ENCODE peak calls at places on chromosomes 5 and 9, in ten cellular contexts. One of them, this sample, is unnamed.
A peak's percentile ranks its signal among the peaks of the same experiment; 100 is the strongest.

GRCh38 chr5:178330791-178331404 is 98.3 kb upstream of the PHYKPL start:
- DNase-seq in fibroblast of villous mesenchyme: no peak
- DNase-seq in sigmoid colon: no peak
- DNase-seq in brain microvascular endothelial cell: no peak
- DNase-seq in left lung: no peak
- DNase-seq in GM12865: no peak
- DNase-seq in choroid plexus epithelial cell: no peak
- DNase-seq in transverse colon: no peak
- DNase-seq in epithelial cell of esophagus: no peak
- DNase-seq in Peyer's patch: no peak
- DNase-seq in this sample: no peak

GRCh38 chr5:158978061-158978745 is 121.5 kb downstream of the EBF1 start:
- DNase-seq in fibroblast of villous mesenchyme: no peak
- DNase-seq in Peyer's patch: no peak
- DNase-seq in left lung: no peak
- DNase-seq in GM12865: no peak
- DNase-seq in sigmoid colon: no peak
- DNase-seq in epithelial cell of esophagus: no peak
- DNase-seq in choroid plexus epithelial cell: peak; percentile 66
- DNase-seq in brain microvascular endothelial cell: peak; percentile 20
- DNase-seq in transverse colon: no peak
- DNase-seq in this sample: no peak

GRCh38 chr9:116656977-116657376 is 30.1 kb upstream of the TRIM32 start:
- DNase-seq in epithelial cell of esophagus: no peak
- DNase-seq in sigmoid colon: no peak
- DNase-seq in Peyer's patch: no peak
- DNase-seq in fibroblast of villous mesenchyme: no peak
- DNase-seq in left lung: no peak
- DNase-seq in brain microvascular endothelial cell: no peak
- DNase-seq in transverse colon: no peak
- DNase-seq in GM12865: no peak
- DNase-seq in choroid plexus epithelial cell: no peak
- DNase-seq in this sample: no peak

GRCh38 chr9:27865031-27865438 is 291.8 kb upstream of the C9orf72 start:
- DNase-seq in transverse colon: no peak
- DNase-seq in epithelial cell of esophagus: peak; percentile 64
- DNase-seq in choroid plexus epithelial cell: peak; percentile 49
- DNase-seq in GM12865: no peak
- DNase-seq in Peyer's patch: no peak
- DNase-seq in left lung: peak; percentile 38
- DNase-seq in sigmoid colon: no peak
- DNase-seq in brain microvascular endothelial cell: peak; percentile 41
- DNase-seq in fibroblast of villous mesenchyme: no peak
- DNase-seq in this sample: no peak

GRCh38 chr9:126833710-126834345 is 26.6 kb upstream of the ZBTB34 start:
- DNase-seq in GM12865: peak; percentile 38
- DNase-seq in choroid plexus epithelial cell: no peak
- DNase-seq in transverse colon: no peak
- DNase-seq in sigmoid colon: no peak
- DNase-seq in brain microvascular endothelial cell: no peak
- DNase-seq in epithelial cell of esophagus: no peak
- DNase-seq in Peyer's patch: no peak
- DNase-seq in fibroblast of villous mesenchyme: no peak
- DNase-seq in left lung: no peak
- DNase-seq in this sample: no peak

GRCh38 chr9:97703437-97704326 is 6.5 kb upstream of the XPA start:
- DNase-seq in Peyer's patch: no peak
- DNase-seq in choroid plexus epithelial cell: peak; percentile 86
- DNase-seq in GM12865: peak; percentile 61
- DNase-seq in brain microvascular endothelial cell: peak; percentile 84
- DNase-seq in left lung: no peak
- DNase-seq in fibroblast of villous mesenchyme: peak; percentile 69
- DNase-seq in epithelial cell of esophagus: peak; percentile 91
- DNase-seq in transverse colon: no peak
- DNase-seq in sigmoid colon: no peak
- DNase-seq in this sample: peak; percentile 45

GRCh38 chr9:89022902-89023301 is 31.6 kb downstream of the S1PR3 start:
- DNase-seq in left lung: peak; percentile 84
- DNase-seq in epithelial cell of esophagus: no peak
- DNase-seq in sigmoid colon: no peak
- DNase-seq in brain microvascular endothelial cell: peak; percentile 84
- DNase-seq in fibroblast of villous mesenchyme: peak; percentile 85
- DNase-seq in choroid plexus epithelial cell: peak; percentile 87
- DNase-seq in Peyer's patch: no peak
- DNase-seq in GM12865: no peak
- DNase-seq in transverse colon: no peak
- DNase-seq in this sample: no peak

GRCh38 chr5:173010547-173011464 is 27.2 kb downstream of the ATP6V0E1 start:
- DNase-seq in Peyer's patch: no peak
- DNase-seq in epithelial cell of esophagus: no peak
- DNase-seq in GM12865: peak; percentile 11
- DNase-seq in left lung: peak; percentile 80
- DNase-seq in brain microvascular endothelial cell: no peak
- DNase-seq in choroid plexus epithelial cell: peak; percentile 38
- DNase-seq in fibroblast of villous mesenchyme: peak; percentile 66
- DNase-seq in transverse colon: peak; percentile 56
- DNase-seq in sigmoid colon: peak; percentile 76
- DNase-seq in this sample: no peak

GRCh38 chr9:92763721-92764380 is 782 bp downstream of the BICD2 start:
- DNase-seq in fibroblast of villous mesenchyme: no peak
- DNase-seq in GM12865: peak; percentile 57
- DNase-seq in Peyer's patch: peak; percentile 52
- DNase-seq in transverse colon: peak; percentile 42
- DNase-seq in brain microvascular endothelial cell: no peak
- DNase-seq in choroid plexus epithelial cell: no peak
- DNase-seq in epithelial cell of esophagus: no peak
- DNase-seq in left lung: peak; percentile 58
- DNase-seq in sigmoid colon: peak; percentile 75
- DNase-seq in this sample: no peak

GRCh38 chr9:37433754-37434435 is 11.4 kb downstream of the GRHPR start:
- DNase-seq in Peyer's patch: no peak
- DNase-seq in sigmoid colon: peak; percentile 45
- DNase-seq in GM12865: no peak
- DNase-seq in left lung: no peak
- DNase-seq in fibroblast of villous mesenchyme: no peak
- DNase-seq in choroid plexus epithelial cell: no peak
- DNase-seq in transverse colon: no peak
- DNase-seq in epithelial cell of esophagus: no peak
- DNase-seq in brain microvascular endothelial cell: no peak
- DNase-seq in this sample: no peak

GRCh38 chr9:37429441-37430285 is 7.2 kb downstream of the GRHPR start:
- DNase-seq in sigmoid colon: peak; percentile 57
- DNase-seq in GM12865: no peak
- DNase-seq in transverse colon: no peak
- DNase-seq in Peyer's patch: no peak
- DNase-seq in left lung: no peak
- DNase-seq in brain microvascular endothelial cell: no peak
- DNase-seq in choroid plexus epithelial cell: no peak
- DNase-seq in epithelial cell of esophagus: no peak
- DNase-seq in fibroblast of villous mesenchyme: no peak
- DNase-seq in this sample: no peak

GRCh38 chr9:37432020-37432419 is 9.5 kb downstream of the GRHPR start:
- DNase-seq in transverse colon: no peak
- DNase-seq in GM12865: no peak
- DNase-seq in left lung: no peak
- DNase-seq in choroid plexus epithelial cell: no peak
- DNase-seq in epithelial cell of esophagus: no peak
- DNase-seq in fibroblast of villous mesenchyme: no peak
- DNase-seq in Peyer's patch: no peak
- DNase-seq in brain microvascular endothelial cell: no peak
- DNase-seq in sigmoid colon: peak; percentile 38
- DNase-seq in this sample: no peak

GRCh38 chr9:37428345-37428744 is 5.8 kb downstream of the GRHPR start:
- DNase-seq in GM12865: no peak
- DNase-seq in fibroblast of villous mesenchyme: no peak
- DNase-seq in sigmoid colon: peak; percentile 53
- DNase-seq in left lung: no peak
- DNase-seq in choroid plexus epithelial cell: no peak
- DNase-seq in transverse colon: no peak
- DNase-seq in epithelial cell of esophagus: no peak
- DNase-seq in brain microvascular endothelial cell: no peak
- DNase-seq in Peyer's patch: no peak
- DNase-seq in this sample: no peak

GRCh38 chr9:37430841-37431597 is 8.5 kb downstream of the GRHPR start:
- DNase-seq in brain microvascular endothelial cell: no peak
- DNase-seq in epithelial cell of esophagus: no peak
- DNase-seq in transverse colon: no peak
- DNase-seq in left lung: no peak
- DNase-seq in Peyer's patch: no peak
- DNase-seq in choroid plexus epithelial cell: peak; percentile 34
- DNase-seq in fibroblast of villous mesenchyme: no peak
- DNase-seq in sigmoid colon: peak; percentile 66
- DNase-seq in GM12865: no peak
- DNase-seq in this sample: no peak
- TF ChIP-seq CTCF in brain microvascular endothelial cell: peak; percentile 44
- TF ChIP-seq CTCF in epithelial cell of esophagus: peak; percentile 18
- TF ChIP-seq CTCF in transverse colon: no peak
- TF ChIP-seq CTCF in left lung: no peak
- TF ChIP-seq CTCF in Peyer's patch: peak; percentile 32
- TF ChIP-seq CTCF in choroid plexus epithelial cell: peak; percentile 34
- TF ChIP-seq CTCF in fibroblast of villous mesenchyme: peak; percentile 20
- TF ChIP-seq CTCF in sigmoid colon: no peak
- TF ChIP-seq CTCF in GM12865: no peak
- TF ChIP-seq CTCF in this sample: no peak

DNA sequence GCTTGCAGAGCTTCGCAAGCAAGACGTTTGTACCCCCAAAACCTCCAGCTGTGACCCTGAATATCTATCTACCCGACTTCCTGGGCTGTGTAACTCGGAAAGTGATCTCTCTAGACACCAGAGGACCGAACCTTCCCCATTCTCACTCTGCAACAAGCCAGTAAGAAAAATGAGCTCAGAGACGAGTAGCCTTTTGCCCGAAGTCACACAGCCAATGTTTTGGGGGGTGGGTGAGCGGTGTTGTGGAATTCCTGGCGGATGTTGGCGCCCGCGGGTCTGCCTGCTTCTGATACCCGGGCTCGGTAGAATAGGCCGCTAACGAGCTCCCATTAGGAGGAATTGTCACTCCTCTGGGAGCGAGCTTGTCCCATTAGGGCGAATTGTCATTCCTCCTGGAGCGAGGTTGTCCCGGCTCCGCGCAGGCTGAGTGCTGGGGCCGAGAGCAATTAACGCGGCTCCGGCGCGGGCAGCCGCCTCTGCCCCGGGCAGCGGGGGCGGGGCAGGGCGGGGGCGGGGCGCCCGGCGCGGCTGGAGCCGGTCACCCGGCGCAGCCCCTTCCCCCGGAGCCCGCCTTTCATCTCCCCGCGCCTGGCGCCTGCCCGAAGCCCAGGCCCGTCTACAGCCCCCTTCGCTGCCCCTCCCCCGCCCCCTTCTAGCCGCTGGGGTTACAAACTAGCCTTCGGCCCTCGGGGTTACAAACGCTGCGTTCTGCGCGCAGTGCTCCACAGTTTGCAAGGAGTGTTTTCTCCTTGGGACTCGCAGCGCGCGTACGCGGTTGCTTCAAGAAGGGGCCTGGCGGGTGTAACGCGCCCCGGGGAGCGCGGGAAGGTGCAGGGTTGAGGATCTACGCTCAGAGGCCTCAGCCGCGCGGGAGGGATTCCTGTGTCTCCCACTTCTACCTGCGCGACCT is 3.5 kb upstream of the MSX2 start:
- DNase-seq in Peyer's patch: no peak
- DNase-seq in brain microvascular endothelial cell: no peak
- DNase-seq in transverse colon: no peak
- DNase-seq in choroid plexus epithelial cell: no peak
- DNase-seq in sigmoid colon: peak; percentile 34
- DNase-seq in fibroblast of villous mesenchyme: no peak
- DNase-seq in epithelial cell of esophagus: no peak
- DNase-seq in left lung: no peak
- DNase-seq in GM12865: no peak
- DNase-seq in this sample: no peak
- H3K4me3 ChIP-seq in Peyer's patch: no peak overlapping the region
- H3K4me3 ChIP-seq in brain microvascular endothelial cell: no peak overlapping the region
- H3K4me3 ChIP-seq in transverse colon: no peak overlapping the region
- H3K4me3 ChIP-seq in choroid plexus epithelial cell: no peak overlapping the region
- H3K4me3 ChIP-seq in sigmoid colon: peak overlapping the region; percentile 16
- H3K4me3 ChIP-seq in fibroblast of villous mesenchyme: peak overlapping the region; percentile 45
- H3K4me3 ChIP-seq in epithelial cell of esophagus: no peak overlapping the region
- H3K4me3 ChIP-seq in left lung: no peak overlapping the region
- H3K4me3 ChIP-seq in GM12865: no peak overlapping the region
- H3K4me3 ChIP-seq in this sample: no peak overlapping the region

DNA sequence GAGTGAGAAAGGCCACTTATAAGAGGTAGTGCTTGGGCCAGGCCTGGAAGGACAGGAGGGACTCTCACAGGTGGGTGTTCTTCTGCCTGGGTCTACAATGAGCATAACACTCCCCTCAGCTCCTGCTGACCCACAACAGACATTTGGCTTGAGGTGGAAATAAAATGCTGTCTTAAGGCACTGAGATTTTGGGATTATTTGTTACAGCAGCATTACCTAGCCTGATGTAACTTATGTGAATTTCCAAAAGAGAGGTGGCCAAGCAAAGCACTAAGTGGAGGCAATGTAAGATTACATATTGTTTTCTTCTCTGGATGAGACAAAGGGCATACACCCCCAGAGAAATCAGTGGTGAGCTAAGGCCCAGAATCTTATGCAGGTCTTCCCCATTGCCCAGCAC is 221.5 kb downstream of the PAX5 start:
- DNase-seq in Peyer's patch: no peak
- DNase-seq in sigmoid colon: peak; percentile 20
- DNase-seq in epithelial cell of esophagus: no peak
- DNase-seq in left lung: no peak
- DNase-seq in GM12865: no peak
- DNase-seq in fibroblast of villous mesenchyme: no peak
- DNase-seq in choroid plexus epithelial cell: no peak
- DNase-seq in transverse colon: no peak
- DNase-seq in brain microvascular endothelial cell: no peak
- DNase-seq in this sample: no peak
- TF ChIP-seq CTCF in Peyer's patch: no peak
- TF ChIP-seq CTCF in sigmoid colon: no peak
- TF ChIP-seq CTCF in epithelial cell of esophagus: no peak
- TF ChIP-seq CTCF in left lung: no peak
- TF ChIP-seq CTCF in GM12865: no peak
- TF ChIP-seq CTCF in fibroblast of villous mesenchyme: no peak
- TF ChIP-seq CTCF in choroid plexus epithelial cell: no peak
- TF ChIP-seq CTCF in transverse colon: no peak
- TF ChIP-seq CTCF in brain microvascular endothelial cell: no peak
- TF ChIP-seq CTCF in this sample: no peak

DNA sequence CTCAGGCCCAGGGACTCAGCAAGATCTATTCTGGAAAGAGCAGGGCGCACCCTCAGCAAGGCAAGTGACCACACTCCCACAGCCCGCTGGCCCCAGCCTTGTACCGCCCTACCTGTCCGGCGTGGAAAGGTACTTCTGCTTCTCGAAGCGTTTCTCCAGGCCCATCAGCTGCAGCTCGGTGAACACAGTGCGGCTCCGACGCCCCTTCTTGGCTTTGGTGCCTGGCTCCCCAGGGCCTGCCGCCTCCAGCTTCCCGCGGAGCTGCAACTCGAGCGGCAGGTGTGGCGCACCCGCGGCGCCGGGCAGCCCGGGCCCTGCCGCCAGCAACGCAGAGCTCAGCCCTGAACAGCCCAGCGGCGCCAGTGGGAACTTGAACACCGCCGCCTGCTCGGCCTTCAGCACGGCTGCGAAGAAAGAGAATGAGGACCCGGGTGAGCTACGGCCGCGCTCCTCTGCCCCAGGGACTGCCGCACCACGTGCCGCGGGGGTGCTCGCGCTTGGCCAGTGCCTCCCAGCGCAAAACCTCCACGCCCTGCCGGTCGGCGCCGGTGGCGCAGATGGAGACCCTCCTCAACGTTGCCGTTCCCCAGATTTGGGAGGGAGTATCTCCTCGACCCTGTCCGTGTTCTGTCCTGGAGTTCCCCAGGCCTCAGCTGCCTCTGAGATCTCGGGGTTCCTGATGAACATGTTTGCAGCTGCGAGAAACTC is 2.2 kb downstream of the BARX1 start:
- DNase-seq in brain microvascular endothelial cell: no peak
- DNase-seq in left lung: no peak
- DNase-seq in sigmoid colon: peak; percentile 41
- DNase-seq in transverse colon: no peak
- DNase-seq in fibroblast of villous mesenchyme: no peak
- DNase-seq in epithelial cell of esophagus: no peak
- DNase-seq in GM12865: no peak
- DNase-seq in Peyer's patch: no peak
- DNase-seq in choroid plexus epithelial cell: no peak
- DNase-seq in this sample: no peak
- H3K4me3 ChIP-seq in brain microvascular endothelial cell: no peak overlapping the region
- H3K4me3 ChIP-seq in left lung: no peak overlapping the region
- H3K4me3 ChIP-seq in sigmoid colon: no peak overlapping the region
- H3K4me3 ChIP-seq in transverse colon: no peak overlapping the region
- H3K4me3 ChIP-seq in fibroblast of villous mesenchyme: no peak overlapping the region
- H3K4me3 ChIP-seq in epithelial cell of esophagus: no peak overlapping the region
- H3K4me3 ChIP-seq in GM12865: no peak overlapping the region
- H3K4me3 ChIP-seq in Peyer's patch: peak overlapping the region; percentile 20
- H3K4me3 ChIP-seq in choroid plexus epithelial cell: no peak overlapping the region
- H3K4me3 ChIP-seq in this sample: no peak overlapping the region

This sample was measured in AG04449.